ENCODE peak calls at places on chromosomes 11 and 22, in nine cellular contexts. A is NCI-H2081, K is WTC11, X is ELR, T is AG09309, Z is NB4, Q is Daoy, R is A673, H is NCI-H1417 treated with DMSO at 0.1 percent for 48 hours. P is an unnamed sample.

GRCh38 chr11:67732045-67732787 is 57.8 kb upstream of the ALDH3B2 start:
- DNase-seq in Z (no peak), R (peak; percentile 79), Q (peak; percentile 66), H (no peak), A (peak; percentile 84), K (peak; percentile 60), X (peak; percentile 9), T (no peak), P (peak; percentile 12)

GRCh38 chr11:124748481-124749338 is 3.3 kb downstream of the VSIG2 start:
- DNase-seq in A (no peak), T (no peak), Z (no peak), X (peak; percentile 88), H (no peak), K (no peak), R (no peak), Q (no peak), P (peak; percentile 94)

GRCh38 chr11:67270256-67271211 is 4.3 kb downstream of the GRK2 start:
- DNase-seq in A (no peak), K (peak; percentile 59), Q (no peak), R (peak; percentile 93), Z (peak; percentile 96), X (no peak), H (no peak), T (no peak), P (peak; percentile 97)

GRCh38 chr11:8229299-8230177 is 34.1 kb downstream of the LMO1 start:
- DNase-seq in K (no peak), T (no peak), R (no peak), Q (peak; percentile 58), H (no peak), A (peak; percentile 90), Z (no peak), X (peak; percentile 20), P (peak; percentile 58)

GRCh38 chr11:1382831-1383607 is 6.7 kb upstream of the BRSK2 start:
- DNase-seq in T (no peak), R (peak; percentile 60), A (peak; percentile 55), H (no peak), X (peak; percentile 78), K (peak; percentile 67), Q (peak; percentile 75), Z (peak; percentile 60), P (peak; percentile 69)

GRCh38 chr11:12001152-12001551 is 7.3 kb downstream of the DKK3 start:
- DNase-seq in R (no peak), T (no peak), Q (no peak), K (no peak), H (peak; percentile 26), X (no peak), A (no peak), Z (no peak), P (peak; percentile 66)

GRCh38 chr11:120562806-120563425 is 51.4 kb downstream of the GRIK4 start:
- DNase-seq in H (no peak), X (no peak), Z (no peak), T (no peak), A (no peak), Q (no peak), R (no peak), K (no peak), P (no peak)

GRCh38 chr11:33967451-33967850 is 75.6 kb upstream of the LMO2 start:
- DNase-seq in K (no peak), A (no peak), X (no peak), H (no peak), Z (peak; percentile 11), Q (no peak), R (no peak), T (no peak), P (no peak)

GRCh38 chr11:43693731-43694130 is 13.2 kb downstream of the HSD17B12 start:
- DNase-seq in Z (no peak), K (no peak), H (no peak), R (no peak), T (no peak), A (no peak), X (no peak), Q (no peak), P (no peak)

GRCh38 chr11:88414385-88414861 is 76.9 kb upstream of the CTSC start:
- DNase-seq in H (peak; percentile 10), Q (peak; percentile 42), X (peak; percentile 43), T (peak; percentile 11), K (no peak), A (peak; percentile 72), R (peak; percentile 85), Z (peak; percentile 76), P (peak; percentile 51)

GRCh38 chr22:44526431-44527115 is 28.5 kb upstream of the RTL6 start:
- DNase-seq in R (no peak), H (peak; percentile 1), A (no peak), T (no peak), Q (no peak), Z (no peak), K (no peak), X (no peak), P (no peak)

GRCh38 chr11:91778758-91779157 is 445.9 kb upstream of the FAT3 start:
- DNase-seq in R (no peak), T (no peak), K (no peak), X (no peak), A (no peak), H (no peak), Q (no peak), Z (no peak), P (no peak)

GRCh38 chr11:108221401-108221800 is 1.0 kb downstream of the NPAT start:
- DNase-seq in R (no peak), Z (peak; percentile 28), A (no peak), Q (no peak), K (no peak), H (no peak), T (peak; percentile 21), X (peak; percentile 36), P (peak; percentile 7)

GRCh38 chr11:8092587-8093424 is 11.8 kb downstream of the TUB start:
- DNase-seq in Z (peak; percentile 51), X (peak; percentile 85), K (peak; percentile 70), Q (peak; percentile 66), R (peak; percentile 78), T (no peak), H (no peak), A (peak; percentile 75), P (peak; percentile 72)

GRCh38 chr22:35044607-35045390 is 21.2 kb upstream of the ISX start:
- DNase-seq in A (no peak), X (no peak), T (no peak), K (no peak), H (no peak), Z (no peak), R (no peak), Q (no peak), P (peak; percentile 64)

GRCh38 chr11:121672630-121673487 is 220.1 kb upstream of the SORL1-AS1 start:
- DNase-seq in Z (no peak), R (no peak), K (no peak), T (no peak), A (peak; percentile 38), Q (no peak), X (no peak), H (no peak), P (no peak)

GRCh38 chr22:46507451-46508390 is 29.7 kb downstream of the CELSR1 start:
- DNase-seq in T (no peak), H (no peak), X (no peak), Q (no peak), Z (no peak), K (no peak), R (no peak), A (no peak), P (no peak)